ENCODE peak calls at places on chromosomes 12 and 14, in seven cellular contexts. F is cardiac muscle cell, X is HFF-Myc, S is uterus, H is AG10803, W is GM12865, K is mucosa of descending colon. M is an unnamed sample.

GRCh38 chr12:130504110-130504835 is 166.6 kb downstream of the PIWIL1 start:
- DNase-seq in W (no peak), K (no peak), X (no peak), H (no peak), S (no peak), F (no peak), M (no peak)

GRCh38 chr12:26275313-26276257 is 80.2 kb downstream of the SSPN start:
- DNase-seq in F (peak), X (no peak), H (peak), S (no peak), K (no peak), W (no peak), M (peak)

GRCh38 chr12:125178222-125178621 is 113.0 kb downstream of the AACS start:
- DNase-seq in W (no peak), S (no peak), H (no peak), X (no peak), F (no peak), K (no peak), M (no peak)

GRCh38 chr12:60191271-60191670 is 595.4 kb downstream of the SLC16A7 start:
- DNase-seq in H (no peak), K (no peak), X (no peak), W (no peak), S (no peak), F (no peak), M (no peak)

GRCh38 chr12:10364839-10365681 is 24.8 kb downstream of the KLRK1 start:
- DNase-seq in S (peak), X (peak), H (peak), W (peak), K (peak), F (peak), M (peak)

GRCh38 chr14:24238527-24239037 is 3.8 kb downstream of the TINF2 start:
- DNase-seq in S (no peak), X (no peak), F (no peak), H (no peak), K (no peak), W (no peak), M (no peak)

GRCh38 chr12:43015090-43015737 is 425.7 kb upstream of the PRICKLE1 start:
- DNase-seq in X (no peak), F (no peak), H (no peak), S (no peak), W (no peak), K (no peak), M (no peak)

GRCh38 chr12:18468521-18469075 is 207.3 kb downstream of the PIK3C2G start:
- DNase-seq in S (no peak), H (peak), K (no peak), F (peak), W (no peak), X (no peak), M (no peak)

GRCh38 chr12:47811581-47812484 is 7.9 kb downstream of the HDAC7 start:
- DNase-seq in W (no peak), X (no peak), F (peak), S (peak), H (peak), K (peak), M (peak)

GRCh38 chr12:55707841-55708694 is at the start of gene ITGA7:
- DNase-seq in F (no peak), K (peak), W (no peak), S (peak), H (no peak), X (no peak), M (no peak)

GRCh38 chr12:119664642-119665041 is 3.3 kb upstream of the PRKAB1 start:
- DNase-seq in K (no peak), S (no peak), F (no peak), H (no peak), W (no peak), X (no peak), M (no peak)

DNA sequence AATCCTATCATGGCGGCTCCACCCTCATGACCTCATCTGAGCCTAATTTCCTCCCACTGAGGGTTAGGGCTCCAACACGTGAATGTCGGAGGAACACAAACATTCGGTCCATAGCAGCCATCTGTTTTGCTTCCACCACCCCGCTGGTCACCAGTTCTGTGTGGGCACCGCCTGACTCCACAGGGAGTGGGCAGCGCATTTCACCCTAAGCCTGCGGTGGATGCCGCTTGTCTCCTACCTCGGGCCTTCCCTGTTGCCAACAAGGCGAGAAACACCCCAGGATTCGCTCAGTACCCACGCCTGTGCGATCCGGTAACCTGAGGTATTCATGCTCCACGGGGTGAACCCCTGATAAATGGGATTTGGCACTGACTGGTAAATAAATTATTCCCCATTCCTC is 95.2 kb upstream of the PPP2R5C start:
- DNase-seq in K (no peak), H (no peak), F (no peak), X (no peak), W (no peak), S (no peak), M (no peak)
- H3K4me3 ChIP-seq in K (no peak), H (no peak), F (no peak), X (no peak), W (no peak), S (no peak), M (no peak)

GRCh38 chr14:92600318-92601053 is 86.9 kb downstream of the RIN3 start:
- DNase-seq in W (peak), S (no peak), H (peak), F (peak), X (no peak), K (no peak), M (peak)
- TF ChIP-seq CTCF in W (no peak), S (no peak), H (no peak), F (no peak), X (no peak), K (no peak), M (peak)

GRCh38 chr12:4816776-4817530 is 92.8 kb upstream of the KCNA1 start:
- DNase-seq in H (no peak), K (no peak), W (no peak), F (no peak), S (no peak), X (no peak), M (no peak)

GRCh38 chr12:4812621-4813327 is 92.6 kb downstream of the GALNT8 start:
- DNase-seq in H (no peak), S (no peak), W (no peak), F (no peak), K (no peak), X (no peak), M (no peak)

GRCh38 chr12:4813741-4814140 is 93.5 kb downstream of the GALNT8 start:
- DNase-seq in H (no peak), S (no peak), K (no peak), X (no peak), W (no peak), F (no peak), M (no peak)

GRCh38 chr12:4817813-4818212 is 91.9 kb upstream of the KCNA1 start:
- DNase-seq in X (no peak), H (no peak), K (no peak), W (no peak), S (no peak), F (no peak), M (no peak)

GRCh38 chr12:4814485-4814884 is 94.3 kb downstream of the GALNT8 start:
- DNase-seq in K (no peak), S (no peak), W (no peak), F (no peak), H (no peak), X (no peak), M (no peak)
- H3K4me3 ChIP-seq in K (no peak), S (no peak), W (no peak), F (no peak), H (no peak), X (no peak), M (no peak)

DNA sequence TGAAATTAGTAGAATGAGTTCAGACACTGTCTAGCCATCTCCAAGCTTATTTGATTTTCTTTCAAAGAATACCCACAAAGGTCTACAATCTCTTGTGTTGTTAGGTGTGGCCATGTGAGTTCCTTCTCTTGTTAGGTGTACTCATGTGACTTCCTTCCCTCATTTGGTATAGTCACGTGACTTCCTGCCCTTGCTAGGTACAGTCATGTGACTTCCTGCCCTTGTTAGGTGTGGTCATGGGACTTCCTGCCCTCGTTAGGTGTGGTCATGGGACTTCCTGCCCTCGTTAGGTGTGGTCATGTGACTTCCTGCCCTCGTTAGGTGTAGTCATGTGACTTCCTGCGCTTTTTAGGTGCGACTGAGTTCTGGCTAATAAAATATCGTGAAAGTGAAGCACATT is 179.6 kb downstream of the TMX1 start:
- DNase-seq in F (no peak), X (no peak), S (no peak), K (no peak), W (peak), H (no peak), M (no peak)
- TF ChIP-seq CTCF in F (no peak), X (no peak), S (no peak), K (no peak), W (no peak), H (no peak), M (no peak)

DNA sequence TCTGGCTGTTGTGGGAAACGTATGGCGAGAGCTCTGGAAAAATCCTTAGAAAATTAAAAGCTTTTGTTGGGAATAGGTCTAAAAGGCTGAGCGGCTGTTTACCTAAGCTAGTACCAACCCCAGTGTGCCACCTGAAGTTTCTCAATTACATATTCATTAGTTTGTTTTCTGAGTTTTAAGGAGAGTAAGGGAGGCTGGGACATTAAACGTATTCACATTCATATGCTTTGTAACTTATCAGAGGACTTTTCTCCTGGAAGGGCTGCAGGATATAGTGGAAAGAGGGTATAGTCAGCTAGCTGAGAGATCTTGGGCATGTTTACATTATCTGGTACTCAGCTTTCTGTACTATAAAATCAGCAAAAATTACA is 1.5 kb upstream of the PAWR start:
- DNase-seq in X (no peak), K (no peak), F (no peak), W (no peak), H (no peak), S (no peak), M (no peak)
- H3K4me3 ChIP-seq in X (peak), K (no peak), F (peak), W (no peak), H (peak), S (no peak), M (peak)

DNA sequence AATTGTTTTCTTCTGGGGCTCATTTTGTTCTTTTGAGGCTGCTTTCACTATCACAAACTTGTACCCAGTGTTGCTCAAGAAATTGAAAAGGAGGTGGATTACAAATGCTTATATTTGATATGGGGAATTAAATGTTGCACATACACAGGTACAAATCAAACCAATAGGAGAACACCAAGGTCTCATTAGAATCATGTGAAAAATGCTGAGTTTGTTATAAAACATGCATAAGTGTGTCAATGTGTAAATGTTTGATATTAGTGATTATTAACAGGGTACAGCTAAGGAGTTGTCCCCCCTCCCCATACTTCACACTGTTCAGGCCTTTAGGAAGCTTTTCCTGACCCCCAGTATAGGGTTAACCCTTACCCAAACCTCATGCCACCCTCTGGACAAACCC is 971.2 kb upstream of the SEL1L start:
- DNase-seq in F (no peak), S (no peak), K (no peak), W (no peak), X (no peak), H (no peak), M (no peak)
- TF ChIP-seq CTCF in F (no peak), S (no peak), K (no peak), W (no peak), X (no peak), H (no peak), M (no peak)

GRCh38 chr12:7638764-7639570 is 26.7 kb downstream of the APOBEC1 start:
- DNase-seq in H (peak), K (peak), X (peak), W (peak), F (peak), S (peak), M (peak)

GRCh38 chr12:7642287-7642686 is 23.4 kb downstream of the APOBEC1 start:
- DNase-seq in S (no peak), H (no peak), X (no peak), W (no peak), F (no peak), K (no peak), M (no peak)

GRCh38 chr12:7642876-7643309 is 22.8 kb downstream of the APOBEC1 start:
- DNase-seq in S (no peak), K (peak), X (no peak), W (peak), F (peak), H (no peak), M (peak)

GRCh38 chr12:7637641-7638040 is 28.1 kb downstream of the APOBEC1 start:
- DNase-seq in K (no peak), S (no peak), W (no peak), X (no peak), F (no peak), H (no peak), M (no peak)

GRCh38 chr12:7638064-7638763 is 27.5 kb downstream of the APOBEC1 start:
- DNase-seq in W (no peak), K (no peak), H (no peak), S (no peak), X (no peak), F (no peak), M (no peak)
- H3K4me3 ChIP-seq in W (no peak), K (no peak), H (no peak), S (no peak), X (no peak), F (peak), M (no peak)

GRCh38 chr14:36254020-36254614 is 66.3 kb downstream of the MBIP start:
- DNase-seq in H (peak), X (no peak), W (no peak), F (peak), K (no peak), S (no peak), M (peak)
- TF ChIP-seq CTCF in H (peak), X (no peak), W (no peak), F (peak), K (no peak), S (no peak), M (no peak)

M was measured in fibroblast of pulmonary artery.